ENCODE peak calls at places on chromosomes 4 and X, in four cellular contexts. H is T1000; X is nucleus accumbens; Z is stimulated activated CD4-positive, alpha-beta T cell treated with anti-CD3 and anti-CD28 coated beads, Interleukin-4, amount 100 ng/mL, for 48 hours. U is an unnamed sample.

GRCh38 chr4:174550541-174550940 is 28.3 kb upstream of the HPGD start:
- DNase-seq in H (no peak), X (no peak), Z (no peak), U (no peak)

GRCh38 chr4:110085131-110085530 is 113.3 kb downstream of the ELOVL6 start:
- DNase-seq in H (no peak), X (no peak), Z (no peak), U (peak)

GRCh38 chr4:113760852-113761681 is 471 bp downstream of the CAMK2D start:
- DNase-seq in H (peak), X (peak), Z (peak), U (peak)

GRCh38 chrX:41655631-41656030 is 33.1 kb upstream of the GPR34 start:
- DNase-seq in H (peak), X (no peak), Z (no peak), U (peak)

GRCh38 chr4:181258569-181258968 is 984.6 kb upstream of the TENM3 start:
- DNase-seq in H (no peak), X (no peak), Z (no peak), U (no peak)

GRCh38 chr4:56375458-56375857 is 11.8 kb downstream of the AASDH start:
- DNase-seq in H (no peak), X (no peak), Z (no peak), U (no peak)

GRCh38 chr4:58247792-58248191 is 1137.6 kb upstream of the IGFBP7 start:
- DNase-seq in H (no peak), X (no peak), Z (no peak), U (no peak)

GRCh38 chr4:1172228-1172851 is at the start of gene SPON2:
- DNase-seq in H (no peak), X (no peak), Z (no peak), U (no peak)

GRCh38 chr4:110155632-110156031 is 42.8 kb downstream of the ELOVL6 start:
- DNase-seq in H (no peak), X (no peak), Z (no peak), U (no peak)

GRCh38 chr4:74716436-74716765 is 77.9 kb downstream of the BTC start:
- DNase-seq in H (no peak), X (no peak), Z (no peak), U (no peak)

GRCh38 chr4:8015512-8015911 is 75.9 kb upstream of the AFAP1 start:
- DNase-seq in H (no peak), X (peak), Z (no peak), U (no peak)

GRCh38 chr4:153649572-153649991 is 34.5 kb upstream of the TLR2 start:
- DNase-seq in H (no peak), X (no peak), Z (no peak), U (no peak)

GRCh38 chrX:149711545-149712236 is at the start of gene MAGEA11:
- DNase-seq in H (no peak), X (no peak), Z (no peak), U (no peak)

GRCh38 chr4:40363382-40363920 is 28.3 kb downstream of the CHRNA9 start:
- DNase-seq in H (no peak), X (no peak), Z (no peak), U (peak)

GRCh38 chr4:133154725-133155124 is 5.6 kb downstream of the PCDH10 start:
- DNase-seq in H (no peak), X (peak), Z (no peak), U (peak)

GRCh38 chr4:153564630-153565525 is 98.7 kb downstream of the TMEM131L start:
- DNase-seq in H (no peak), X (peak), Z (no peak), U (peak)

GRCh38 chr4:155809835-155810234 is 51.0 kb downstream of the GUCY1B1 start:
- DNase-seq in H (no peak), X (no peak), Z (peak), U (peak)

U was measured in Caki2.